ENCODE peak calls at places on chromosome 13, in six cellular contexts. E is cardiac fibroblast; X is testis; N is NCI-H524; P is stimulated activated CD4-positive, alpha-beta T cell treated with anti-CD3 and anti-CD28 coated beads, Interleukin-2, amount 100 ng/mL, for 24 hours; U is transverse colon. W is an unnamed sample.

GRCh38 chr13:76917096-76917495 is 30.9 kb upstream of the KCTD12 start:
- DNase-seq in E (peak), X (no peak), N (no peak), P (no peak), U (no peak), W (no peak)

GRCh38 chr13:51148952-51149573 is 38.0 kb upstream of the C13orf42 start:
- DNase-seq in E (peak), X (peak), N (no peak), P (no peak), U (peak), W (no peak)

GRCh38 chr13:39870197-39870746 is 214.8 kb downstream of the COG6 start:
- DNase-seq in E (no peak), X (no peak), N (peak), P (no peak), U (no peak), W (no peak)

GRCh38 chr13:113425931-113426590 is 27.2 kb downstream of the ADPRHL1 start:
- DNase-seq in E (no peak), X (peak), N (no peak), P (no peak), U (no peak), W (no peak)

GRCh38 chr13:40895715-40896184 is 106.3 kb downstream of the SLC25A15 start:
- DNase-seq in E (no peak), X (no peak), N (no peak), P (no peak), U (peak), W (no peak)

GRCh38 chr13:44921931-44922758 is 67.1 kb downstream of the NUFIP1 start:
- DNase-seq in E (peak), X (peak), N (no peak), P (no peak), U (peak), W (no peak)

GRCh38 chr13:32622827-32623226 is 36.6 kb downstream of the PDS5B start:
- DNase-seq in E (no peak), X (no peak), N (no peak), P (no peak), U (no peak), W (no peak)

GRCh38 chr13:111518161-111518791 is 197.8 kb downstream of the TEX29 start:
- DNase-seq in E (no peak), X (no peak), N (no peak), P (no peak), U (no peak), W (no peak)